ENCODE peak calls at places on chromosomes 3 and 15, in five cellular contexts. V is AG10803, H is iPS-NIHi11, J is fibroblast of pulmonary artery, P is kidney tubule cell. D is an unnamed sample.

GRCh38 chr15:29938701-29939340 is 116.6 kb upstream of the TJP1 start:
- DNase-seq in P (no peak), V (no peak), J (no peak), H (no peak), D (peak)

GRCh38 chr3:11306815-11307589 is 34.8 kb downstream of the ATG7 start:
- DNase-seq in V (no peak), J (peak), H (no peak), P (no peak), D (no peak)

GRCh38 chr15:34609102-34609501 is 25.7 kb upstream of the GOLGA8B start:
- DNase-seq in J (no peak), V (no peak), H (no peak), P (no peak), D (no peak)

GRCh38 chr3:131530374-131530773 is 27.6 kb upstream of the MRPL3 start:
- DNase-seq in H (no peak), J (no peak), V (no peak), P (no peak), D (no peak)

GRCh38 chr15:32867313-32867626 is 149.5 kb downstream of the GREM1 start:
- DNase-seq in H (no peak), V (peak), J (peak), P (peak), D (peak)

GRCh38 chr15:95919460-95919859 is 411.0 kb upstream of the NR2F2 start:
- DNase-seq in J (peak), H (no peak), V (no peak), P (no peak), D (no peak)

GRCh38 chr3:66354001-66354400 is 133.2 kb downstream of the SLC25A26 start:
- DNase-seq in V (no peak), H (no peak), P (no peak), J (no peak), D (no peak)

GRCh38 chr3:168398371-168399030 is 302.8 kb upstream of the GOLIM4 start:
- DNase-seq in V (peak), H (no peak), J (peak), P (no peak), D (no peak)

GRCh38 chr15:75531041-75531450 is 48.1 kb downstream of the PTPN9 start:
- DNase-seq in P (no peak), V (peak), H (no peak), J (peak), D (peak)

GRCh38 chr3:146218880-146219866 is 31.7 kb downstream of the PLSCR4 start:
- DNase-seq in H (peak), J (peak), V (peak), P (peak), D (peak)

GRCh38 chr15:98900382-98900781 is 107.2 kb downstream of the PGPEP1L start:
- DNase-seq in J (peak), P (no peak), H (no peak), V (peak), D (no peak)

D was measured in epithelial cell of esophagus.